ENCODE peak calls at places on chromosomes 7 and 10, in four cellular contexts. K is fibroblast of lung; A is effector memory CD4-positive, alpha-beta T cell; X is IMR-90. G is an unnamed sample.

GRCh38 chr10:88897019-88897853 is 17.2 kb downstream of the STAMBPL1 start:
- DNase-seq in K (no peak), A (no peak), X (no peak), G (no peak)

GRCh38 chr10:131082991-131083465 is 228.5 kb downstream of the TCERG1L start:
- DNase-seq in A (no peak), K (no peak), X (no peak), G (no peak)

GRCh38 chr7:20280475-20281351 is 50.0 kb upstream of the ITGB8 start:
- DNase-seq in K (peak; percentile 91), X (peak; percentile 88), A (no peak), G (no peak)

GRCh38 chr10:47366056-47366631 is 17.9 kb downstream of the ZNF488 start:
- DNase-seq in A (no peak), X (no peak), K (no peak), G (no peak)

GRCh38 chr10:100837300-100837699 is 75.5 kb upstream of the SLF2 start:
- DNase-seq in K (no peak), A (no peak), X (no peak), G (no peak)

GRCh38 chr10:36086976-36087726 is 445.1 kb upstream of the FZD8 start:
- DNase-seq in X (no peak), K (no peak), A (no peak), G (no peak)

GRCh38 chr7:54915870-54916598 is 102.8 kb upstream of the EGFR start:
- DNase-seq in A (no peak), K (no peak), X (no peak), G (no peak)

GRCh38 chr7:157250605-157251228 is 86.1 kb upstream of the DNAJB6 start:
- DNase-seq in A (peak; percentile 28), X (peak; percentile 66), K (peak; percentile 70), G (peak; percentile 41)

GRCh38 chr7:70383369-70383768 is 748.6 kb upstream of the GALNT17 start:
- DNase-seq in A (no peak), K (no peak), X (no peak), G (no peak)

GRCh38 chr10:95785317-95785716 is 29.4 kb downstream of the ENTPD1 start:
- DNase-seq in K (no peak), X (no peak), A (no peak), G (no peak)

GRCh38 chr10:70771311-70772194 is 13.6 kb downstream of the TBATA start:
- DNase-seq in K (no peak), X (no peak), A (no peak), G (no peak)

GRCh38 chr10:54800677-54801480 is at the start of gene PCDH15:
- DNase-seq in K (peak; percentile 65), X (no peak), A (no peak), G (no peak)

GRCh38 chr10:119306514-119306951 is 99.2 kb downstream of the GRK5 start:
- DNase-seq in A (peak; percentile 60), X (no peak), K (no peak), G (peak; percentile 91)

GRCh38 chr7:46210467-46210866 is 289.4 kb upstream of the IGFBP3 start:
- DNase-seq in X (peak; percentile 19), K (no peak), A (no peak), G (no peak)

GRCh38 chr7:134954197-134955082 is 31.9 kb upstream of the AGBL3 start:
- DNase-seq in A (no peak), X (peak; percentile 54), K (peak; percentile 72), G (peak; percentile 30)

GRCh38 chr10:107803541-107803940 is 639.0 kb upstream of the SORCS1 start:
- DNase-seq in A (no peak), X (no peak), K (no peak), G (no peak)

GRCh38 chr7:27184342-27185012 is 555 bp downstream of the HOXA11 start:
- DNase-seq in K (no peak), A (no peak), X (peak; percentile 27), G (no peak)

GRCh38 chr7:94655562-94655883 is 410 bp downstream of the SGCE start:
- DNase-seq in K (no peak), A (no peak), X (no peak), G (no peak)

GRCh38 chr7:80172387-80172786 is 37.8 kb downstream of the GNAI1 start:
- DNase-seq in A (no peak), K (no peak), X (no peak), G (no peak)

GRCh38 chr10:485776-486572 is 203.5 kb downstream of the DIP2C start:
- DNase-seq in K (peak; percentile 22), X (no peak), A (no peak), G (no peak)

GRCh38 chr7:18890885-18891621 is 226.4 kb downstream of the TWIST1 start:
- DNase-seq in K (peak; percentile 64), A (no peak), X (peak; percentile 39), G (no peak)

GRCh38 chr7:142391191-142391992 is 133.5 kb upstream of the PRSS58 start:
- DNase-seq in A (peak; percentile 30), X (peak; percentile 15), K (no peak), G (peak; percentile 21)

GRCh38 chr10:44963772-44964633 is 4.4 kb downstream of the RASSF4 start:
- DNase-seq in X (no peak), K (peak; percentile 58), A (no peak), G (no peak)

GRCh38 chr10:112932658-112933057 is 17.4 kb upstream of the TCF7L2 start:
- DNase-seq in A (no peak), X (no peak), K (no peak), G (no peak)

GRCh38 chr10:117445992-117446391 is 70.8 kb upstream of the PDZD8 start:
- DNase-seq in X (no peak), A (no peak), K (no peak), G (no peak)

DNA sequence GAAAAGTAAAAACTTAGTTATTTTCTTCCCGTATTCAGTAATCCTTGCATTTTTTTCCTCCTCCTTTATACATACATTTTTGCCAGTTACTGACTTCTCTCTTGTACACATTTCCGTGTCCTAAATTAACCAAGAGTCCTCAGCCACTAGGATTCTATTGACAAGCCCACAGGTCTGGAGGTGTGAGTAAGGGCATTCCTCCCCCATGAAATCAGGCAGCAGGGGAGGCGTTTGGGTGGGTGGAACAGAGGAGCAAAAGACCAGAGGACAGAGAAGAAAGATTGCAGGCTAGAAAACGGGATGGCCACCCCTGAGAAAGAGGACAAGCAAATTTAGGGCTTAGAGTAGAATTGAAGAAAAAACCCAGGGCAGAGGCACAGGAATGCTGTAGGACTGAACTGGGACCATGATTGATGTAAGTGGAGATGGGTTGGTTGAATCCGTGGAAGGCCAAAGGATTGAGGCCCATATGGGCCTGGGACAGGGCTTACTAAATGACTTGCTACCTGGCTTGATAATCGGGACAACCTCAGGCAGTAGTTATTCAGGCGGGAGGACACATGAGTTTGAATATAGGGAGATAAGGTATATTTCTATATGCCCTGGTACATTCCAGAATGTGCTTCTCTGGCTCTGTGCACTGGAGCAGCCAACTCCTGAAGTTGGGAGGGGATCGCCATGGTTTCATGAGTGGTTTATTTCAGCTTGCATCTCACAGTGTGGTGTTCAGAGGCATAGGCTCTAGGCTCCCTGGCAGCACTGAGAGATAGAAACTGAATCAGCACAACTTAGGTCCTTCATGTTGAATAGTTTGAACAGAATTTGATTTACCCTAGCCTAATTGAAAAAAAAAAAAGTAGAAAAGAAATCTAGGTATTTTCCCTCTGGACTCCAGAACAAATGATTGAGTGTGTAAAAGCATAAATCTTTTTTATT is 28.0 kb downstream of the IKZF1 start:
- DNase-seq in K (no peak), A (no peak), X (no peak), G (no peak)
- H3K4me1 ChIP-seq in K (no peaks in the 10 kb centered on the region), A (peaks cover 86% of the 10 kb centered on the region), X (no peaks in the 10 kb centered on the region), G (peaks cover 100% of the 10 kb centered on the region)

GRCh38 chr7:84372155-84372621 is 177.6 kb upstream of the SEMA3A start:
- DNase-seq in X (peak; percentile 98), K (peak; percentile 83), A (no peak), G (no peak)
- H3K27ac ChIP-seq in X (no peak overlapping the region), K (peak overlapping the region; percentile 72), A (no peak overlapping the region), G (no peak overlapping the region)

GRCh38 chr7:106869954-106870353 is 4.9 kb downstream of the PIK3CG start:
- DNase-seq in X (no peak), K (no peak), A (no peak), G (no peak)
- H3K4me3 ChIP-seq in X (no peak overlapping the region), K (no peak overlapping the region), A (peak overlapping the region; percentile 5), G (peak overlapping the region; percentile 1)

GRCh38 chr7:129773328-129773731 is 161.8 kb downstream of the NRF1 start:
- DNase-seq in A (no peak), K (no peak), X (no peak), G (no peak)

GRCh38 chr7:129774359-129774758 is 162.8 kb downstream of the NRF1 start:
- DNase-seq in X (no peak), A (no peak), K (no peak), G (no peak)

GRCh38 chr7:129772646-129773280 is 161.2 kb downstream of the NRF1 start:
- DNase-seq in K (no peak), A (no peak), X (no peak), G (no peak)

GRCh38 chr7:129774871-129775694 is 163.6 kb downstream of the NRF1 start:
- DNase-seq in X (no peak), K (no peak), A (no peak), G (no peak)

DNA sequence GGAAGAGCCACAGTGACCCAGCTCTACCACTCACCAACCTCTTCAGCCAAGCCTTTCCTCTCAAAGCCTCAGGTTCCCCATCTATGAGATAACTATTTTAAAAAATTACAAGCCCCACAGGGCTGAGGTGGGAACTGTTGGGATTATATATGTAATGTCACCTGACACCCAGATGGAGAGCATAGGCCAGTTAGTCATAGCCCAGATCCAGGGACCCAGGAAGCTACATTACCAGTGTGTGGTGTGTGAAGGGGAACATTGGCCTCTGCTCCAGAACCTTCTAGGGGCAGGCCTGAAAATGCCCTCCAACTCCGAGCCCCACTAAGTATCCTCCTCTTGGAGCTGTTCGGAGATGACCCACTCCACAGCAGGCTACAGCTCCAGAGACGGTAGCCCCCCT is 162.4 kb downstream of the NRF1 start:
- DNase-seq in X (no peak), A (no peak), K (no peak), G (no peak)
- H3K4me1 ChIP-seq in X (no peaks in the 10 kb centered on the region), A (peaks cover 6% of the 10 kb centered on the region), K (no peaks in the 10 kb centered on the region), G (peaks cover 6% of the 10 kb centered on the region)

DNA sequence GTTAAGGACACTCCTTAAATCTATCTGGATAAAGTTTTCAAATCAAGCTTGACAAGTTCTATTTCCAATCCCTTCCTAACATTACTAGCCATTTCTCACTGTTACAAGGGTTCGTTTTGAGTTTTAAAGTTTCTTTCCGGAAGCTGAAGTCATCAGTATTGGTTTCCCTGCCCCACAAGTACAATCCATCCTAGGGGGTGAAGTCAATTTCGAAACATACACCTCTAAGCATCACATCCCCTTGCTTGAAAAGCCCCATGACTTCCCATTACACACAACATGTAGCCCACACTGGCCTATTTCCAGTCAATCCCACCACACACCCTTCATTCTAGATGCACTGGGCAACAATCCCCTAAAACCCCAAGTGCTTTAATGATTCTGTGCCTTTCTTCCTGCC is 13.0 kb downstream of the DPY19L1 start:
- DNase-seq in X (no peak), A (no peak), K (no peak), G (no peak)
- H3K27ac ChIP-seq in X (no peak overlapping the region), A (no peak overlapping the region), K (no peak overlapping the region), G (no peak overlapping the region)

GRCh38 chr7:158354861-158355260 is 232.8 kb downstream of the PTPRN2 start:
- DNase-seq in A (no peak), X (no peak), K (no peak), G (no peak)
- H3K4me3 ChIP-seq in A (no peak overlapping the region), X (no peak overlapping the region), K (no peak overlapping the region), G (no peak overlapping the region)

GRCh38 chr10:122494833-122495232 is 33.5 kb downstream of the HTRA1 start:
- DNase-seq in K (peak; percentile 78), X (peak; percentile 75), A (no peak), G (no peak)
- H3K4me1 ChIP-seq in K (peaks cover 5% of the 10 kb centered on the region), X (peaks cover 21% of the 10 kb centered on the region), A (peaks cover 10% of the 10 kb centered on the region), G (peaks cover 41% of the 10 kb centered on the region)